ENCODE peak calls at places on chromosomes 5 and 9, in ten cellular contexts. O is neural progenitor cell, N is GM23248, E is hepatocyte, D is mesenchymal stem cell, P is PC-9, U is HCT116, K is SK-N-SH, H is IMR-90, L is K562. I is an unnamed sample.

GRCh38 chr9:90340421-90340820 is 302.2 kb downstream of the DIRAS2 start:
- DNase-seq in O (no peak), N (peak), E (peak), D (peak), P (no peak), U (no peak), K (no peak), H (peak), L (no peak), I (peak)

GRCh38 chr5:83718195-83718825 is 2.3 kb downstream of the HAPLN1 start:
- DNase-seq in O (peak), N (peak), E (peak), D (peak), P (peak), U (peak), K (peak), H (peak), L (peak), I (peak)

GRCh38 chr9:121599186-121599871 is 52.1 kb upstream of the DAB2IP start:
- DNase-seq in O (peak), N (peak), E (peak), D (peak), P (peak), U (peak), K (peak), H (peak), L (no peak), I (no peak)

GRCh38 chr9:135810806-135811575 is 96.4 kb downstream of the CAMSAP1 start:
- DNase-seq in O (no peak), N (no peak), E (no peak), D (no peak), P (no peak), U (no peak), K (no peak), H (no peak), L (no peak), I (no peak)

GRCh38 chr5:127256886-127257597 is 33.6 kb upstream of the MEGF10 start:
- DNase-seq in O (no peak), N (no peak), E (no peak), D (no peak), P (no peak), U (no peak), K (no peak), H (no peak), L (no peak), I (no peak)

GRCh38 chr9:130866474-130866965 is 30.1 kb downstream of the QRFP start:
- DNase-seq in O (peak), N (peak), E (peak), D (peak), P (peak), U (peak), K (peak), H (peak), L (peak), I (peak)

GRCh38 chr5:92927291-92927778 is 653.7 kb downstream of the NR2F1-AS1 start:
- DNase-seq in O (peak), N (no peak), E (peak), D (no peak), P (peak), U (peak), K (no peak), H (no peak), L (no peak), I (no peak)

GRCh38 chr5:35790462-35790822 is 66.2 kb upstream of the IL7R start:
- DNase-seq in O (no peak), N (no peak), E (no peak), D (no peak), P (no peak), U (no peak), K (no peak), H (no peak), L (no peak), I (no peak)

GRCh38 chr9:94861589-94862241 is 135.2 kb downstream of the AOPEP start:
- DNase-seq in O (no peak), N (peak), E (peak), D (peak), P (peak), U (no peak), K (no peak), H (peak), L (no peak), I (peak)

GRCh38 chr9:35914307-35914807 is 5.1 kb downstream of the SPAAR start:
- DNase-seq in O (peak), N (peak), E (peak), D (peak), P (peak), U (no peak), K (peak), H (peak), L (peak), I (peak)

GRCh38 chr5:96691503-96692303 is 29.5 kb downstream of the CAST start:
- DNase-seq in O (no peak), N (peak), E (peak), D (no peak), P (no peak), U (no peak), K (no peak), H (peak), L (no peak), I (no peak)

GRCh38 chr5:102561894-102562760 is 63.3 kb upstream of the SLCO6A1 start:
- DNase-seq in O (peak), N (peak), E (peak), D (peak), P (no peak), U (peak), K (no peak), H (peak), L (peak), I (no peak)

GRCh38 chr5:136195971-136196577 is 3.1 kb upstream of the SMIM32 start:
- DNase-seq in O (no peak), N (no peak), E (peak), D (no peak), P (no peak), U (no peak), K (peak), H (no peak), L (no peak), I (peak)

GRCh38 chr9:109475526-109475925 is 22.6 kb downstream of the PTPN3 start:
- DNase-seq in O (no peak), N (no peak), E (no peak), D (no peak), P (no peak), U (no peak), K (no peak), H (no peak), L (no peak), I (no peak)

GRCh38 chr5:73339711-73340110 is 108.9 kb downstream of the FOXD1 start:
- DNase-seq in O (no peak), N (no peak), E (no peak), D (no peak), P (no peak), U (no peak), K (no peak), H (no peak), L (no peak), I (no peak)

GRCh38 chr9:18857769-18858168 is 175.2 kb downstream of the SAXO1 start:
- DNase-seq in O (no peak), N (peak), E (no peak), D (no peak), P (no peak), U (no peak), K (no peak), H (peak), L (no peak), I (peak)

GRCh38 chr9:130172858-130173461 is 756 bp downstream of the NCS1 start:
- DNase-seq in O (peak), N (peak), E (peak), D (peak), P (no peak), U (no peak), K (peak), H (no peak), L (peak), I (peak)

GRCh38 chr9:31839273-31839672 is 545.2 kb upstream of the ACO1 start:
- DNase-seq in O (peak), N (no peak), E (peak), D (no peak), P (no peak), U (no peak), K (no peak), H (no peak), L (no peak), I (no peak)

GRCh38 chr5:173050791-173051190 is 5.4 kb upstream of the CREBRF start:
- DNase-seq in O (no peak), N (peak), E (no peak), D (peak), P (no peak), U (no peak), K (no peak), H (peak), L (no peak), I (no peak)

GRCh38 chr9:123749580-123750202 is 180.2 kb downstream of the DENND1A start:
- DNase-seq in O (no peak), N (no peak), E (no peak), D (no peak), P (no peak), U (no peak), K (no peak), H (peak), L (peak), I (no peak)

GRCh38 chr9:111945216-111945615 is 48.6 kb downstream of the UGCG start:
- DNase-seq in O (no peak), N (peak), E (no peak), D (peak), P (no peak), U (no peak), K (no peak), H (peak), L (no peak), I (peak)

GRCh38 chr5:126898223-126898622 is 121.3 kb downstream of the LMNB1 start:
- DNase-seq in O (no peak), N (no peak), E (no peak), D (no peak), P (no peak), U (no peak), K (no peak), H (no peak), L (no peak), I (no peak)

GRCh38 chr5:72599519-72600400 is 92.5 kb upstream of the ZNF366 start:
- DNase-seq in O (no peak), N (peak), E (no peak), D (peak), P (peak), U (no peak), K (no peak), H (peak), L (no peak), I (no peak)

GRCh38 chr9:138020120-138020794 is 142.7 kb downstream of the CACNA1B start:
- DNase-seq in O (no peak), N (no peak), E (no peak), D (no peak), P (no peak), U (no peak), K (peak), H (no peak), L (no peak), I (no peak)

GRCh38 chr5:15752886-15753285 is 252.9 kb downstream of the FBXL7 start:
- DNase-seq in O (no peak), N (peak), E (peak), D (peak), P (no peak), U (no peak), K (no peak), H (peak), L (no peak), I (peak)

GRCh38 chr5:1658665-1659064 is 134.9 kb upstream of the LPCAT1 start:
- DNase-seq in O (no peak), N (no peak), E (no peak), D (no peak), P (no peak), U (no peak), K (peak), H (no peak), L (no peak), I (no peak)

GRCh38 chr9:12884736-12885395 is 110.0 kb downstream of the LURAP1L start:
- DNase-seq in O (peak), N (peak), E (peak), D (peak), P (peak), U (peak), K (peak), H (peak), L (no peak), I (peak)

GRCh38 chr9:2337602-2338001 is 284.0 kb upstream of the VLDLR start:
- DNase-seq in O (no peak), N (peak), E (no peak), D (no peak), P (no peak), U (no peak), K (no peak), H (no peak), L (no peak), I (no peak)

GRCh38 chr5:36156124-36156601 is 4.3 kb downstream of the SKP2 start:
- DNase-seq in O (no peak), N (peak), E (peak), D (peak), P (no peak), U (no peak), K (no peak), H (peak), L (no peak), I (peak)

GRCh38 chr9:33249087-33249657 is 9.2 kb downstream of the SPINK4 start:
- DNase-seq in O (no peak), N (no peak), E (no peak), D (no peak), P (no peak), U (no peak), K (no peak), H (no peak), L (no peak), I (no peak)

GRCh38 chr9:134662143-134662876 is 20.7 kb downstream of the COL5A1 start:
- DNase-seq in O (no peak), N (peak), E (peak), D (peak), P (peak), U (no peak), K (peak), H (peak), L (no peak), I (peak)
- H2AFZ ChIP-seq in O (no peak), N (no peak), E (no peak), D (no peak), P (no peak), U (no peak), K (no peak), H (peak), L (no peak), I (no peak)

DNA sequence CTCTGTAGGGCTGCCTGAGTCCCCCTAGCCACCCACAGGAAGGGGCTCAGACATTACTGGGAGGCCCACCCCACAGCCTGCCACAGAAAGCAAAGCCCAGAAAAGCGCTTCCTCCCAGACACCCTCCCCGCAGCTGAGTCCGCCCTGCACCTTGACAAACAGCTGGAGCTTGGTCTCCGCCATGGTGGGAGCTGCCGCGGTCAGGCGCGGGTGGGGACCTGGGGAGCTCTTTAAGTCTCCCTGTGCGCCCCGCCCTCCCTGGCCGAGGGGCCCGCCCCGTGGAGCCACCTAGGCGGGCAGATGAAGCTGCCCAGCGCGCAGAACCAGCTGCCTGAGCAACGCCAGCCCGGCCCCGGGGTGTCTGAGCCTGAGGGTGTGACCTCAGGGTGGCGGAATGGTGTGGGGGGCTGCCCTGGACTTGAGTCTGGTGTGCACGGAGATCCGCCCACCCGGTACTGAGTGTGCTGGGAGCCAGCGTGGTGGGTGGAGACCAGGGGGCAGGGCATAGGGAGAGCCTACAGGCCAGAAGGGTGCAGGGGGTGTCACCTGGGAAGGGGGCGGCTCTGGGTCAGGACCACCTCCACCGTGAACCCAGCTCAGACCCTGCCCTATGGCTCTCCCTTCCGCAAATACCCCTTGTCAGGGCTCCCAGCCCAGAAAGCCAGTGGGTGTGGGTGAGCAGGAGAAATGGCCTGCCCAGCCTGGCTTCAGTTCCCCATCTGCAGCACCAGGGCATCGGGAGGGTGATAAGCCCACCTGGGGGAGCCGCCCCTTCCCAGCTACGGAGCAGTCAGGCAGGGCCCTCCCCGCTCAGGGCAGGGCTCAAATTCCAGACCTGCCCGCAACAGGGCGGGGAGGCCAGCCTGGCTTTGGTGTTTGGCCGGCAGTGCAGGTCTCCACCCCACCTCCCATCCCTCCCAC is at the start of gene CLIC3:
- DNase-seq in O (peak), N (peak), E (peak), D (peak), P (peak), U (no peak), K (peak), H (no peak), L (peak), I (peak)
- H2AFZ ChIP-seq in O (peak), N (peak), E (no peak), D (no peak), P (peak), U (no peak), K (no peak), H (peak), L (peak), I (no peak)

GRCh38 chr5:141095263-141095641 is 837 bp downstream of the PCDHB2 start:
- DNase-seq in O (no peak), N (peak), E (peak), D (peak), P (no peak), U (no peak), K (no peak), H (no peak), L (no peak), I (no peak)
- H2AFZ ChIP-seq in O (peak), N (peak), E (peak), D (no peak), P (no peak), U (no peak), K (no peak), H (no peak), L (no peak), I (no peak)

GRCh38 chr5:14054965-14055963 is 87.9 kb upstream of the TRIO start:
- DNase-seq in O (no peak), N (peak), E (no peak), D (no peak), P (no peak), U (no peak), K (no peak), H (peak), L (no peak), I (peak)
- H2AFZ ChIP-seq in O (no peak), N (peak), E (no peak), D (no peak), P (no peak), U (no peak), K (peak), H (peak), L (no peak), I (no peak)